ENCODE peak calls at places on chromosomes 13 and 19, in nine cellular contexts. C is glutamatergic neuron; P is activated CD4-positive, alpha-beta T cell treated with anti-CD3 and anti-CD28 coated beads, Interleukin-2, amount 50 U/mL, for 48 hours; L is right cardiac atrium; K is NCI-H510A; H is M059J; O is HFF-Myc; I is A549; S is AG10803. U is an unnamed sample.

GRCh38 chr19:38358071-38358470 is 16.3 kb upstream of the PSMD8 start:
- DNase-seq in C (no peak), P (no peak), L (no peak), K (no peak), H (no peak), O (no peak), I (no peak), S (no peak), U (no peak)

GRCh38 chr19:19619121-19619848 is 798 bp upstream of the PBX4 start:
- DNase-seq in C (no peak), P (no peak), L (no peak), K (no peak), H (no peak), O (no peak), I (no peak), S (no peak), U (no peak)

GRCh38 chr13:97660488-97661086 is 226.6 kb downstream of the RAP2A start:
- DNase-seq in C (no peak), P (no peak), L (no peak), K (no peak), H (no peak), O (no peak), I (no peak), S (no peak), U (no peak)

GRCh38 chr13:51666316-51666715 is 82.1 kb downstream of the WDFY2 start:
- DNase-seq in C (no peak), P (no peak), L (no peak), K (no peak), H (no peak), O (no peak), I (no peak), S (no peak), U (no peak)

GRCh38 chr19:13282486-13283065 is 132.4 kb downstream of the IER2 start:
- DNase-seq in C (no peak), P (no peak), L (no peak), K (no peak), H (no peak), O (no peak), I (no peak), S (no peak), U (no peak)

GRCh38 chr13:47291116-47291656 is 394.3 kb upstream of the HTR2A start:
- DNase-seq in C (no peak), P (no peak), L (no peak), K (no peak), H (peak), O (no peak), I (no peak), S (no peak), U (peak)

GRCh38 chr19:48859711-48860572 is 8.5 kb downstream of the PLEKHA4 start:
- DNase-seq in C (peak), P (peak), L (no peak), K (no peak), H (no peak), O (no peak), I (peak), S (no peak), U (no peak)

GRCh38 chr13:86870388-86870966 is 800.7 kb upstream of the SLITRK5 start:
- DNase-seq in C (no peak), P (no peak), L (no peak), K (no peak), H (peak), O (no peak), I (peak), S (peak), U (no peak)

GRCh38 chr13:113941571-113942191 is 32.2 kb downstream of the C13orf46 start:
- DNase-seq in C (no peak), P (no peak), L (no peak), K (peak), H (peak), O (no peak), I (no peak), S (peak), U (no peak)

GRCh38 chr13:98427331-98427995 is 149.4 kb downstream of the STK24 start:
- DNase-seq in C (no peak), P (no peak), L (no peak), K (no peak), H (no peak), O (no peak), I (no peak), S (no peak), U (no peak)

GRCh38 chr19:11401808-11402543 is 17.1 kb downstream of the RGL3 start:
- DNase-seq in C (no peak), P (no peak), L (peak), K (no peak), H (no peak), O (no peak), I (no peak), S (no peak), U (no peak)

GRCh38 chr19:51272183-51272817 is 21.4 kb downstream of the SIGLECL1 start:
- DNase-seq in C (no peak), P (no peak), L (no peak), K (no peak), H (no peak), O (no peak), I (no peak), S (no peak), U (no peak)

GRCh38 chr19:8639821-8640401 is 9.5 kb downstream of the NFILZ start:
- DNase-seq in C (no peak), P (no peak), L (no peak), K (no peak), H (no peak), O (no peak), I (peak), S (peak), U (no peak)

GRCh38 chr19:6891761-6892385 is 4.5 kb downstream of the ADGRE1 start:
- DNase-seq in C (no peak), P (peak), L (no peak), K (no peak), H (no peak), O (no peak), I (no peak), S (no peak), U (no peak)

GRCh38 chr13:66940113-66940512 is 290.0 kb downstream of the PCDH9 start:
- DNase-seq in C (no peak), P (no peak), L (no peak), K (no peak), H (no peak), O (no peak), I (no peak), S (no peak), U (no peak)

GRCh38 chr13:45782327-45783045 is 69.1 kb downstream of the SIAH3 start:
- DNase-seq in C (no peak), P (no peak), L (no peak), K (no peak), H (no peak), O (no peak), I (no peak), S (no peak), U (no peak)

GRCh38 chr19:19459707-19460251 is 54.3 kb downstream of the GATAD2A start:
- DNase-seq in C (no peak), P (peak), L (peak), K (no peak), H (peak), O (no peak), I (no peak), S (peak), U (no peak)

GRCh38 chr19:3481241-3482090 is 1.1 kb upstream of the SMIM24 start:
- DNase-seq in C (no peak), P (no peak), L (no peak), K (no peak), H (no peak), O (no peak), I (no peak), S (no peak), U (no peak)

GRCh38 chr13:96072392-96072791 is 17.5 kb upstream of the HS6ST3 start:
- DNase-seq in C (no peak), P (no peak), L (no peak), K (no peak), H (no peak), O (no peak), I (no peak), S (no peak), U (no peak)

GRCh38 chr19:42370068-42370520 is 20.0 kb downstream of the CNFN start:
- DNase-seq in C (no peak), P (no peak), L (no peak), K (peak), H (no peak), O (no peak), I (no peak), S (no peak), U (no peak)

GRCh38 chr19:7520131-7521051 is 2.0 kb upstream of the MCOLN1 start:
- DNase-seq in C (no peak), P (no peak), L (peak), K (no peak), H (no peak), O (no peak), I (no peak), S (no peak), U (no peak)